ENCODE peak calls at places on chromosomes 3 and 15, in seven cellular contexts. One of them, this sample, is unnamed.

GRCh38 chr3:179063945-179064560 is 7.6 kb downstream of the ZMAT3 start:
- DNase-seq in CD4-positive, alpha-beta memory T cell: no peak
- DNase-seq in cardiac fibroblast: peak; percentile 12
- DNase-seq in EH: peak; percentile 88
- DNase-seq in IMR-90: peak; percentile 75
- DNase-seq in HT1080: no peak
- DNase-seq in occipital lobe: no peak
- DNase-seq in this sample: no peak

GRCh38 chr3:180417241-180417640 is 184.7 kb upstream of the TTC14 start:
- DNase-seq in CD4-positive, alpha-beta memory T cell: no peak
- DNase-seq in cardiac fibroblast: peak; percentile 55
- DNase-seq in EH: no peak
- DNase-seq in IMR-90: no peak
- DNase-seq in HT1080: no peak
- DNase-seq in occipital lobe: no peak
- DNase-seq in this sample: no peak

GRCh38 chr3:67635257-67635656 is 19.2 kb downstream of the SUCLG2 start:
- DNase-seq in CD4-positive, alpha-beta memory T cell: no peak
- DNase-seq in cardiac fibroblast: peak; percentile 93
- DNase-seq in EH: peak; percentile 88
- DNase-seq in IMR-90: peak; percentile 96
- DNase-seq in HT1080: peak; percentile 92
- DNase-seq in occipital lobe: no peak
- DNase-seq in this sample: no peak

GRCh38 chr3:6532101-6532500 is 328.8 kb upstream of the GRM7 start:
- DNase-seq in CD4-positive, alpha-beta memory T cell: no peak
- DNase-seq in cardiac fibroblast: no peak
- DNase-seq in EH: no peak
- DNase-seq in IMR-90: no peak
- DNase-seq in HT1080: no peak
- DNase-seq in occipital lobe: no peak
- DNase-seq in this sample: no peak

GRCh38 chr3:160053048-160053391 is 64.4 kb downstream of the IL12A start:
- DNase-seq in CD4-positive, alpha-beta memory T cell: no peak
- DNase-seq in cardiac fibroblast: no peak
- DNase-seq in EH: no peak
- DNase-seq in IMR-90: no peak
- DNase-seq in HT1080: no peak
- DNase-seq in occipital lobe: no peak
- DNase-seq in this sample: no peak

GRCh38 chr3:58173670-58174472 is 36.9 kb downstream of the DNASE1L3 start:
- DNase-seq in CD4-positive, alpha-beta memory T cell: no peak
- DNase-seq in cardiac fibroblast: peak; percentile 33
- DNase-seq in EH: peak; percentile 36
- DNase-seq in IMR-90: no peak
- DNase-seq in HT1080: no peak
- DNase-seq in occipital lobe: no peak
- DNase-seq in this sample: no peak

GRCh38 chr3:136070334-136070733 is 104.8 kb downstream of the PPP2R3A start:
- DNase-seq in CD4-positive, alpha-beta memory T cell: no peak
- DNase-seq in cardiac fibroblast: peak; percentile 87
- DNase-seq in EH: peak; percentile 94
- DNase-seq in IMR-90: peak; percentile 92
- DNase-seq in HT1080: peak; percentile 96
- DNase-seq in occipital lobe: no peak
- DNase-seq in this sample: no peak

GRCh38 chr3:48798998-48799397 is 48.7 kb downstream of the PRKAR2A start:
- DNase-seq in CD4-positive, alpha-beta memory T cell: no peak
- DNase-seq in cardiac fibroblast: peak; percentile 53
- DNase-seq in EH: no peak
- DNase-seq in IMR-90: no peak
- DNase-seq in HT1080: no peak
- DNase-seq in occipital lobe: no peak
- DNase-seq in this sample: no peak

GRCh38 chr15:95287774-95288173 is 1042.7 kb upstream of the NR2F2 start:
- DNase-seq in CD4-positive, alpha-beta memory T cell: no peak
- DNase-seq in cardiac fibroblast: no peak
- DNase-seq in EH: no peak
- DNase-seq in IMR-90: peak; percentile 65
- DNase-seq in HT1080: no peak
- DNase-seq in occipital lobe: no peak
- DNase-seq in this sample: no peak

This sample was measured in immature natural killer cell.